ENCODE peak calls at places on chromosomes 16 and 17, in nine cellular contexts. U is activated T-cell treated with anti-CD3 and anti-CD28 coated beads, Interleukin-2, amount 50 U/mL, for 4 hours; V is T1000; L is NAMALWA; W is activated CD4-positive, alpha-beta T cell treated with anti-CD3 and anti-CD28 coated beads for 4 hours; N is AG08396; Y is DND-41; T is anterior cingulate cortex; C is glutamatergic neuron. D is an unnamed sample.

GRCh38 chr16:726438-727290 is at the start of the genes CCDC78 and HAGHL:
- DNase-seq in U (peak), V (peak), L (peak), W (peak), N (peak), Y (peak), T (peak), C (peak), D (peak)

GRCh38 chr17:299546-299945 is 53.1 kb downstream of the RPH3AL start:
- DNase-seq in U (no peak), V (no peak), L (no peak), W (no peak), N (no peak), Y (no peak), T (no peak), C (no peak), D (no peak)

GRCh38 chr16:81650982-81651562 is 128.0 kb upstream of the PLCG2 start:
- DNase-seq in U (no peak), V (no peak), L (no peak), W (no peak), N (no peak), Y (no peak), T (no peak), C (peak), D (peak)

GRCh38 chr17:32931686-32932085 is 3.7 kb downstream of the TMEM98 start:
- DNase-seq in U (no peak), V (no peak), L (no peak), W (no peak), N (no peak), Y (no peak), T (no peak), C (no peak), D (no peak)

GRCh38 chr17:30267625-30268024 is 24.1 kb downstream of the BLMH start:
- DNase-seq in U (no peak), V (no peak), L (no peak), W (no peak), N (no peak), Y (no peak), T (no peak), C (no peak), D (no peak)

GRCh38 chr16:3171855-3172593 is 16.0 kb upstream of the OR1F1 start:
- DNase-seq in U (peak), V (no peak), L (no peak), W (no peak), N (peak), Y (no peak), T (no peak), C (no peak), D (no peak)

GRCh38 chr17:72569193-72569946 is 448.6 kb downstream of the SOX9 start:
- DNase-seq in U (no peak), V (no peak), L (no peak), W (no peak), N (no peak), Y (no peak), T (no peak), C (peak), D (no peak)

GRCh38 chr16:80931985-80932720 is 74.5 kb downstream of the CMC2 start:
- DNase-seq in U (no peak), V (peak), L (no peak), W (no peak), N (peak), Y (no peak), T (peak), C (peak), D (peak)

GRCh38 chr16:31177136-31177535 is 2.8 kb upstream of the FUS start:
- DNase-seq in U (no peak), V (no peak), L (no peak), W (peak), N (no peak), Y (peak), T (no peak), C (no peak), D (no peak)

GRCh38 chr16:53022374-53022773 is 30.3 kb downstream of the CHD9NB start:
- DNase-seq in U (no peak), V (no peak), L (peak), W (no peak), N (peak), Y (peak), T (no peak), C (peak), D (peak)

GRCh38 chr17:5045496-5045895 is 10.3 kb upstream of the SLC52A1 start:
- DNase-seq in U (no peak), V (no peak), L (no peak), W (no peak), N (no peak), Y (no peak), T (no peak), C (no peak), D (no peak)

GRCh38 chr17:57113656-57114055 is 28.6 kb downstream of the AKAP1 start:
- DNase-seq in U (no peak), V (no peak), L (no peak), W (no peak), N (no peak), Y (no peak), T (no peak), C (no peak), D (no peak)

GRCh38 chr17:83032781-83033180 is 46.6 kb upstream of the METRNL start:
- DNase-seq in U (no peak), V (no peak), L (no peak), W (no peak), N (no peak), Y (no peak), T (no peak), C (no peak), D (no peak)